ENCODE peak calls at places on chromosomes 6 and 20, in eight cellular contexts. T is DMS153; Z is ureter; B is AG08396; O is DMS 273 treated with DMSO at 0.1 percent for 48 hours; J is HEK293T; A is T1000; H is central memory CD4-positive, alpha-beta T cell. Y is an unnamed sample.

GRCh38 chr20:39822667-39823066 is 860.5 kb downstream of the DHX35 start:
- DNase-seq in Z (no peak), T (no peak), B (no peak), H (no peak), O (no peak), A (no peak), J (no peak), Y (no peak)

GRCh38 chr6:138533667-138534066 is 34.4 kb upstream of the NHSL1 start:
- DNase-seq in O (no peak), Z (no peak), A (no peak), B (no peak), T (no peak), J (no peak), H (no peak), Y (no peak)

GRCh38 chr6:71387179-71387578 is 98.6 kb downstream of the OGFRL1 start:
- DNase-seq in T (no peak), Z (no peak), B (peak; percentile 25), A (no peak), O (no peak), J (no peak), H (no peak), Y (no peak)

GRCh38 chr6:116783852-116784251 is 18.3 kb upstream of the FAM162B start:
- DNase-seq in J (no peak), T (no peak), O (no peak), H (no peak), B (no peak), Z (no peak), A (no peak), Y (no peak)

GRCh38 chr6:51411726-51412125 is 593.1 kb downstream of the TFAP2B start:
- DNase-seq in H (no peak), B (no peak), A (no peak), Z (no peak), J (no peak), T (no peak), O (no peak), Y (no peak)

GRCh38 chr6:106799008-106799952 is 169.9 kb downstream of the QRSL1 start:
- DNase-seq in O (no peak), H (no peak), T (no peak), B (peak; percentile 29), J (no peak), Z (no peak), A (peak; percentile 55), Y (no peak)

GRCh38 chr6:35503534-35503933 is 6.7 kb upstream of the TEAD3 start:
- DNase-seq in J (no peak), H (no peak), A (no peak), B (no peak), O (no peak), Z (no peak), T (no peak), Y (no peak)

GRCh38 chr6:128508588-128509296 is 11.7 kb downstream of the PTPRK start:
- DNase-seq in B (peak; percentile 50), A (peak; percentile 29), T (no peak), Z (no peak), O (no peak), H (no peak), J (no peak), Y (no peak)

GRCh38 chr6:164098857-164099534 is 684.5 kb downstream of the QKI start:
- DNase-seq in J (no peak), A (no peak), O (no peak), B (no peak), Z (no peak), H (no peak), T (no peak), Y (no peak)

GRCh38 chr6:41066867-41067304 is 5.3 kb downstream of the OARD1 start:
- DNase-seq in O (peak; percentile 23), H (peak; percentile 47), B (peak; percentile 30), A (peak; percentile 8), Z (peak; percentile 73), T (peak; percentile 53), J (peak; percentile 47), Y (peak; percentile 26)

GRCh38 chr6:12298995-12299394 is 8.8 kb downstream of the EDN1 start:
- DNase-seq in B (no peak), O (no peak), J (no peak), H (no peak), Z (no peak), T (no peak), A (no peak), Y (no peak)

GRCh38 chr20:57678340-57678739 is 31.5 kb downstream of the PMEPA1 start:
- DNase-seq in T (no peak), O (peak; percentile 48), Z (no peak), H (no peak), B (no peak), A (no peak), J (no peak), Y (no peak)

Y was measured in T-helper 22 cell.